ENCODE peak calls at places on chromosomes 16 and 17, in six cellular contexts. One of them, this sample, is unnamed.

GRCh38 chr16:89791278-89791995 is 25.0 kb downstream of the FANCA start:
- DNase-seq in ELF-1: no peak
- DNase-seq in stimulated activated CD4-positive, alpha-beta T cell treated with anti-CD3 and anti-CD28 coated beads, Interleukin-1b, Interleukin-23, amount 100 ng/mL, for 24 hours: no peak
- DNase-seq in activated T-cell treated with anti-CD3 and anti-CD28 coated beads, Interleukin-2, amount 50 U/mL, for 72 hours: no peak
- DNase-seq in NCI-H1417: no peak
- DNase-seq in AG10803: no peak
- DNase-seq in this sample: no peak

GRCh38 chr17:65537845-65538678 is 23.4 kb downstream of the AXIN2 start:
- DNase-seq in AG10803: peak; percentile 83
- DNase-seq in stimulated activated CD4-positive, alpha-beta T cell treated with anti-CD3 and anti-CD28 coated beads, Interleukin-1b, Interleukin-23, amount 100 ng/mL, for 24 hours: peak; percentile 26
- DNase-seq in ELF-1: no peak
- DNase-seq in NCI-H1417: no peak
- DNase-seq in activated T-cell treated with anti-CD3 and anti-CD28 coated beads, Interleukin-2, amount 50 U/mL, for 72 hours: peak; percentile 48
- DNase-seq in this sample: no peak

GRCh38 chr17:31404028-31404949 is 12.8 kb downstream of the RAB11FIP4 start:
- DNase-seq in AG10803: no peak
- DNase-seq in stimulated activated CD4-positive, alpha-beta T cell treated with anti-CD3 and anti-CD28 coated beads, Interleukin-1b, Interleukin-23, amount 100 ng/mL, for 24 hours: no peak
- DNase-seq in activated T-cell treated with anti-CD3 and anti-CD28 coated beads, Interleukin-2, amount 50 U/mL, for 72 hours: no peak
- DNase-seq in ELF-1: no peak
- DNase-seq in NCI-H1417: no peak
- DNase-seq in this sample: no peak

GRCh38 chr16:29727452-29727851 is 18.3 kb downstream of the C16orf54 start:
- DNase-seq in stimulated activated CD4-positive, alpha-beta T cell treated with anti-CD3 and anti-CD28 coated beads, Interleukin-1b, Interleukin-23, amount 100 ng/mL, for 24 hours: no peak
- DNase-seq in activated T-cell treated with anti-CD3 and anti-CD28 coated beads, Interleukin-2, amount 50 U/mL, for 72 hours: no peak
- DNase-seq in AG10803: no peak
- DNase-seq in NCI-H1417: no peak
- DNase-seq in ELF-1: no peak
- DNase-seq in this sample: no peak

GRCh38 chr16:85833540-85833914 is 34.0 kb downstream of the COX4I1 start:
- DNase-seq in activated T-cell treated with anti-CD3 and anti-CD28 coated beads, Interleukin-2, amount 50 U/mL, for 72 hours: no peak
- DNase-seq in AG10803: no peak
- DNase-seq in NCI-H1417: no peak
- DNase-seq in ELF-1: no peak
- DNase-seq in stimulated activated CD4-positive, alpha-beta T cell treated with anti-CD3 and anti-CD28 coated beads, Interleukin-1b, Interleukin-23, amount 100 ng/mL, for 24 hours: no peak
- DNase-seq in this sample: no peak

GRCh38 chr17:30576326-30576861 is 99.2 kb downstream of the GOSR1 start:
- DNase-seq in NCI-H1417: no peak
- DNase-seq in activated T-cell treated with anti-CD3 and anti-CD28 coated beads, Interleukin-2, amount 50 U/mL, for 72 hours: no peak
- DNase-seq in AG10803: no peak
- DNase-seq in stimulated activated CD4-positive, alpha-beta T cell treated with anti-CD3 and anti-CD28 coated beads, Interleukin-1b, Interleukin-23, amount 100 ng/mL, for 24 hours: no peak
- DNase-seq in ELF-1: no peak
- DNase-seq in this sample: no peak

GRCh38 chr17:62995377-62995885 is 29.4 kb downstream of the TANC2 start:
- DNase-seq in stimulated activated CD4-positive, alpha-beta T cell treated with anti-CD3 and anti-CD28 coated beads, Interleukin-1b, Interleukin-23, amount 100 ng/mL, for 24 hours: no peak
- DNase-seq in NCI-H1417: no peak
- DNase-seq in AG10803: peak; percentile 33
- DNase-seq in ELF-1: peak; percentile 19
- DNase-seq in activated T-cell treated with anti-CD3 and anti-CD28 coated beads, Interleukin-2, amount 50 U/mL, for 72 hours: peak; percentile 38
- DNase-seq in this sample: no peak

GRCh38 chr17:54876656-54877195 is 23.9 kb upstream of the TOM1L1 start:
- DNase-seq in ELF-1: peak; percentile 74
- DNase-seq in NCI-H1417: no peak
- DNase-seq in AG10803: no peak
- DNase-seq in stimulated activated CD4-positive, alpha-beta T cell treated with anti-CD3 and anti-CD28 coated beads, Interleukin-1b, Interleukin-23, amount 100 ng/mL, for 24 hours: no peak
- DNase-seq in activated T-cell treated with anti-CD3 and anti-CD28 coated beads, Interleukin-2, amount 50 U/mL, for 72 hours: no peak
- DNase-seq in this sample: no peak

GRCh38 chr17:82477934-82478333 is 19.4 kb downstream of the NARF start:
- DNase-seq in NCI-H1417: no peak
- DNase-seq in ELF-1: no peak
- DNase-seq in stimulated activated CD4-positive, alpha-beta T cell treated with anti-CD3 and anti-CD28 coated beads, Interleukin-1b, Interleukin-23, amount 100 ng/mL, for 24 hours: no peak
- DNase-seq in AG10803: no peak
- DNase-seq in activated T-cell treated with anti-CD3 and anti-CD28 coated beads, Interleukin-2, amount 50 U/mL, for 72 hours: no peak
- DNase-seq in this sample: no peak

GRCh38 chr17:28572294-28573099 is 1.2 kb upstream of the PIGS start:
- DNase-seq in stimulated activated CD4-positive, alpha-beta T cell treated with anti-CD3 and anti-CD28 coated beads, Interleukin-1b, Interleukin-23, amount 100 ng/mL, for 24 hours: no peak
- DNase-seq in ELF-1: no peak
- DNase-seq in activated T-cell treated with anti-CD3 and anti-CD28 coated beads, Interleukin-2, amount 50 U/mL, for 72 hours: no peak
- DNase-seq in NCI-H1417: no peak
- DNase-seq in AG10803: no peak
- DNase-seq in this sample: no peak

GRCh38 chr16:85557976-85558589 is 55.0 kb upstream of the GSE1 start:
- DNase-seq in ELF-1: no peak
- DNase-seq in NCI-H1417: peak; percentile 86
- DNase-seq in stimulated activated CD4-positive, alpha-beta T cell treated with anti-CD3 and anti-CD28 coated beads, Interleukin-1b, Interleukin-23, amount 100 ng/mL, for 24 hours: no peak
- DNase-seq in AG10803: no peak
- DNase-seq in activated T-cell treated with anti-CD3 and anti-CD28 coated beads, Interleukin-2, amount 50 U/mL, for 72 hours: no peak
- DNase-seq in this sample: no peak

GRCh38 chr17:40371261-40371929 is 6.9 kb upstream of the GJD3 start:
- DNase-seq in NCI-H1417: no peak
- DNase-seq in AG10803: no peak
- DNase-seq in stimulated activated CD4-positive, alpha-beta T cell treated with anti-CD3 and anti-CD28 coated beads, Interleukin-1b, Interleukin-23, amount 100 ng/mL, for 24 hours: no peak
- DNase-seq in activated T-cell treated with anti-CD3 and anti-CD28 coated beads, Interleukin-2, amount 50 U/mL, for 72 hours: peak; percentile 45
- DNase-seq in ELF-1: peak; percentile 33
- DNase-seq in this sample: no peak

GRCh38 chr16:50841081-50841886 is 99.4 kb downstream of the CYLD start:
- DNase-seq in AG10803: no peak
- DNase-seq in ELF-1: peak; percentile 54
- DNase-seq in stimulated activated CD4-positive, alpha-beta T cell treated with anti-CD3 and anti-CD28 coated beads, Interleukin-1b, Interleukin-23, amount 100 ng/mL, for 24 hours: no peak
- DNase-seq in NCI-H1417: no peak
- DNase-seq in activated T-cell treated with anti-CD3 and anti-CD28 coated beads, Interleukin-2, amount 50 U/mL, for 72 hours: peak; percentile 32
- DNase-seq in this sample: no peak

GRCh38 chr16:67226295-67226803 is 581 bp upstream of the TMEM208 start:
- DNase-seq in stimulated activated CD4-positive, alpha-beta T cell treated with anti-CD3 and anti-CD28 coated beads, Interleukin-1b, Interleukin-23, amount 100 ng/mL, for 24 hours: no peak
- DNase-seq in ELF-1: no peak
- DNase-seq in activated T-cell treated with anti-CD3 and anti-CD28 coated beads, Interleukin-2, amount 50 U/mL, for 72 hours: no peak
- DNase-seq in AG10803: no peak
- DNase-seq in NCI-H1417: no peak
- DNase-seq in this sample: peak; percentile 65

GRCh38 chr16:51392651-51393187 is 241.6 kb upstream of the SALL1 start:
- DNase-seq in ELF-1: peak; percentile 51
- DNase-seq in activated T-cell treated with anti-CD3 and anti-CD28 coated beads, Interleukin-2, amount 50 U/mL, for 72 hours: no peak
- DNase-seq in AG10803: peak; percentile 92
- DNase-seq in NCI-H1417: no peak
- DNase-seq in stimulated activated CD4-positive, alpha-beta T cell treated with anti-CD3 and anti-CD28 coated beads, Interleukin-1b, Interleukin-23, amount 100 ng/mL, for 24 hours: no peak
- DNase-seq in this sample: no peak

GRCh38 chr17:40303009-40303657 is 5.8 kb upstream of the RARA start:
- DNase-seq in NCI-H1417: peak; percentile 24
- DNase-seq in AG10803: peak; percentile 91
- DNase-seq in stimulated activated CD4-positive, alpha-beta T cell treated with anti-CD3 and anti-CD28 coated beads, Interleukin-1b, Interleukin-23, amount 100 ng/mL, for 24 hours: no peak
- DNase-seq in ELF-1: peak; percentile 53
- DNase-seq in activated T-cell treated with anti-CD3 and anti-CD28 coated beads, Interleukin-2, amount 50 U/mL, for 72 hours: peak; percentile 48
- DNase-seq in this sample: peak; percentile 45

GRCh38 chr16:1338119-1338730 is 4.8 kb downstream of the BAIAP3 start:
- DNase-seq in activated T-cell treated with anti-CD3 and anti-CD28 coated beads, Interleukin-2, amount 50 U/mL, for 72 hours: peak; percentile 35
- DNase-seq in AG10803: no peak
- DNase-seq in NCI-H1417: peak; percentile 35
- DNase-seq in ELF-1: peak; percentile 42
- DNase-seq in stimulated activated CD4-positive, alpha-beta T cell treated with anti-CD3 and anti-CD28 coated beads, Interleukin-1b, Interleukin-23, amount 100 ng/mL, for 24 hours: no peak
- DNase-seq in this sample: no peak

GRCh38 chr17:41972571-41973411 is 6.2 kb downstream of the CNP start:
- DNase-seq in activated T-cell treated with anti-CD3 and anti-CD28 coated beads, Interleukin-2, amount 50 U/mL, for 72 hours: no peak
- DNase-seq in ELF-1: no peak
- DNase-seq in NCI-H1417: no peak
- DNase-seq in stimulated activated CD4-positive, alpha-beta T cell treated with anti-CD3 and anti-CD28 coated beads, Interleukin-1b, Interleukin-23, amount 100 ng/mL, for 24 hours: no peak
- DNase-seq in AG10803: no peak
- DNase-seq in this sample: no peak

GRCh38 chr16:79476580-79476979 is 124.0 kb downstream of the MAF start:
- DNase-seq in NCI-H1417: no peak
- DNase-seq in ELF-1: no peak
- DNase-seq in stimulated activated CD4-positive, alpha-beta T cell treated with anti-CD3 and anti-CD28 coated beads, Interleukin-1b, Interleukin-23, amount 100 ng/mL, for 24 hours: no peak
- DNase-seq in AG10803: no peak
- DNase-seq in activated T-cell treated with anti-CD3 and anti-CD28 coated beads, Interleukin-2, amount 50 U/mL, for 72 hours: no peak
- DNase-seq in this sample: no peak

This sample was measured in NCI-H2227 treated with DMSO at 0.1 percent for 48 hours.